ENCODE peak calls at places on chromosomes 6 and 20, in six cellular contexts. One of them, this sample, is unnamed.

GRCh38 chr20:31751126-31751525 is 12.0 kb downstream of the TPX2 start:
- DNase-seq in HEK293T: no peak
- DNase-seq in tibial nerve: no peak
- DNase-seq in GM12865: no peak
- DNase-seq in GM03348: peak
- DNase-seq in NT2/D1: no peak
- DNase-seq in this sample: no peak

GRCh38 chr6:524803-525202 is 132.1 kb downstream of the HUS1B start:
- DNase-seq in tibial nerve: no peak
- DNase-seq in HEK293T: no peak
- DNase-seq in GM12865: peak
- DNase-seq in GM03348: no peak
- DNase-seq in NT2/D1: no peak
- DNase-seq in this sample: peak

GRCh38 chr6:40965046-40965445 is 74.0 kb downstream of the UNC5CL start:
- DNase-seq in NT2/D1: no peak
- DNase-seq in GM03348: no peak
- DNase-seq in tibial nerve: no peak
- DNase-seq in GM12865: no peak
- DNase-seq in HEK293T: no peak
- DNase-seq in this sample: no peak

GRCh38 chr6:11341867-11342266 is 109.4 kb upstream of the NEDD9 start:
- DNase-seq in HEK293T: no peak
- DNase-seq in tibial nerve: no peak
- DNase-seq in GM12865: no peak
- DNase-seq in GM03348: peak
- DNase-seq in NT2/D1: no peak
- DNase-seq in this sample: no peak

GRCh38 chr20:35008411-35009342 is 53.0 kb downstream of the MYH7B start:
- DNase-seq in GM03348: peak
- DNase-seq in tibial nerve: peak
- DNase-seq in HEK293T: no peak
- DNase-seq in GM12865: no peak
- DNase-seq in NT2/D1: no peak
- DNase-seq in this sample: no peak

GRCh38 chr6:113500221-113500620 is 356.9 kb upstream of the MARCKS start:
- DNase-seq in tibial nerve: no peak
- DNase-seq in NT2/D1: no peak
- DNase-seq in HEK293T: no peak
- DNase-seq in GM12865: no peak
- DNase-seq in GM03348: no peak
- DNase-seq in this sample: no peak

GRCh38 chr6:163416640-163417253 is 2.2 kb downstream of the QKI start:
- DNase-seq in GM03348: peak
- DNase-seq in GM12865: peak
- DNase-seq in NT2/D1: no peak
- DNase-seq in HEK293T: no peak
- DNase-seq in tibial nerve: no peak
- DNase-seq in this sample: no peak

GRCh38 chr20:46073443-46073842 is 16.3 kb downstream of the NCOA5 start:
- DNase-seq in GM03348: no peak
- DNase-seq in NT2/D1: no peak
- DNase-seq in tibial nerve: no peak
- DNase-seq in GM12865: no peak
- DNase-seq in HEK293T: no peak
- DNase-seq in this sample: no peak

GRCh38 chr6:81808834-81809598 is 56.5 kb upstream of the TENT5A start:
- DNase-seq in GM03348: no peak
- DNase-seq in GM12865: no peak
- DNase-seq in NT2/D1: no peak
- DNase-seq in tibial nerve: no peak
- DNase-seq in HEK293T: no peak
- DNase-seq in this sample: no peak

This sample was measured in GM20000.